ENCODE peak calls at places on chromosomes 13 and 19, in four cellular contexts. Z, Q, D and H are unnamed samples.

GRCh38 chr13:104008571-104009435 is 942.6 kb upstream of the SLC10A2 start:
- DNase-seq in Z (no peak), Q (no peak), D (no peak), H (no peak)

GRCh38 chr13:105670179-105671015 is 865.1 kb downstream of the EFNB2 start:
- DNase-seq in Z (no peak), D (no peak), Q (no peak), H (no peak)

GRCh38 chr13:111031531-111031961 is 83.6 kb upstream of the ARHGEF7 start:
- DNase-seq in Q (no peak), D (no peak), Z (no peak), H (no peak)

GRCh38 chr13:43374621-43375020 is 351.2 kb downstream of the DNAJC15 start:
- DNase-seq in Z (no peak), D (no peak), Q (no peak), H (no peak)

GRCh38 chr13:58531614-58532013 is 900.1 kb downstream of the PCDH17 start:
- DNase-seq in Q (no peak), Z (peak), D (no peak), H (no peak)

GRCh38 chr13:45473627-45474026 is 8.9 kb downstream of the COG3 start:
- DNase-seq in Q (peak), D (no peak), Z (peak), H (no peak)

GRCh38 chr13:74090397-74090796 is 43.8 kb downstream of the KLF12 start:
- DNase-seq in D (no peak), Q (no peak), Z (no peak), H (no peak)

GRCh38 chr13:106096661-106097092 is 438.8 kb downstream of the EFNB2 start:
- DNase-seq in Q (no peak), Z (no peak), D (no peak), H (no peak)

GRCh38 chr19:52138614-52139290 is 986 bp downstream of the ZNF616 start:
- DNase-seq in Q (peak), Z (peak), D (no peak), H (peak)

GRCh38 chr13:111925146-111925875 is 141.6 kb upstream of the SOX1 start:
- DNase-seq in D (no peak), Q (no peak), Z (no peak), H (no peak)

GRCh38 chr13:22848539-22849052 is 332.2 kb upstream of the SGCG start:
- DNase-seq in D (no peak), Z (peak), Q (peak), H (peak)

GRCh38 chr19:35099897-35100275 is 15.7 kb upstream of the FXYD3 start:
- DNase-seq in Z (no peak), Q (no peak), D (no peak), H (no peak)

GRCh38 chr13:112791662-112792440 is 102.0 kb downstream of the ATP11A start:
- DNase-seq in Q (no peak), D (no peak), Z (no peak), H (peak)

GRCh38 chr19:5536337-5536894 is 31.3 kb downstream of the TINCR start:
- DNase-seq in Z (no peak), D (no peak), Q (no peak), H (peak)

GRCh38 chr19:7772752-7773291 is 9.8 kb downstream of the CLEC4M start:
- DNase-seq in Q (no peak), D (peak), Z (no peak), H (no peak)

GRCh38 chr13:114279770-114280169 is 1.6 kb upstream of the UPF3A start:
- DNase-seq in Z (no peak), Q (no peak), D (no peak), H (no peak)

GRCh38 chr13:73939603-73940002 is 194.6 kb downstream of the KLF12 start:
- DNase-seq in Q (no peak), Z (no peak), D (no peak), H (no peak)

GRCh38 chr13:33932765-33933406 is 114.9 kb downstream of the RFC3 start:
- DNase-seq in Z (no peak), D (no peak), Q (no peak), H (no peak)

GRCh38 chr19:38939957-38940356 is 9.2 kb downstream of the MRPS12 start:
- DNase-seq in D (no peak), Q (no peak), Z (no peak), H (no peak)

GRCh38 chr19:682678-683320 is 6.6 kb downstream of the FSTL3 start:
- DNase-seq in Z (no peak), Q (no peak), D (no peak), H (no peak)

GRCh38 chr19:29378543-29379105 is 147.2 kb upstream of the VSTM2B start:
- DNase-seq in D (no peak), Z (no peak), Q (no peak), H (no peak)

GRCh38 chr13:44278164-44278563 is 95.5 kb upstream of the SERP2 start:
- DNase-seq in Z (no peak), D (no peak), Q (no peak), H (no peak)

GRCh38 chr13:95800455-95800854 is 123.5 kb downstream of the DNAJC3 start:
- DNase-seq in Z (no peak), Q (no peak), D (no peak), H (no peak)

GRCh38 chr19:42067315-42067888 is 2.6 kb downstream of the GRIK5 start:
- DNase-seq in Q (no peak), D (no peak), Z (no peak), H (no peak)
- TF ChIP-seq CREM in Q (no peak), D (no peak), Z (no peak), H (no peak)

GRCh38 chr13:49071341-49071937 is 95.7 kb downstream of the FNDC3A start:
- DNase-seq in D (no peak), Q (no peak), Z (no peak), H (no peak)
- TF ChIP-seq CREM in D (no peak), Q (no peak), Z (no peak), H (no peak)

GRCh38 chr19:33412617-33413425 is 39.3 kb downstream of the CEBPG start:
- DNase-seq in Z (no peak), Q (no peak), D (no peak), H (no peak)

GRCh38 chr19:33409906-33410685 is 36.6 kb downstream of the CEBPG start:
- DNase-seq in Q (no peak), Z (no peak), D (no peak), H (no peak)

GRCh38 chr19:33409035-33409434 is 35.5 kb downstream of the CEBPG start:
- DNase-seq in Z (no peak), D (no peak), Q (no peak), H (no peak)

GRCh38 chr19:33411621-33412180 is 38.2 kb downstream of the CEBPG start:
- DNase-seq in Q (no peak), Z (no peak), D (no peak), H (no peak)

GRCh38 chr19:33410915-33411401 is 37.4 kb downstream of the CEBPG start:
- DNase-seq in D (no peak), Z (no peak), Q (no peak), H (no peak)
- TF ChIP-seq CREM in D (no peak), Z (no peak), Q (no peak), H (no peak)

GRCh38 chr19:46269085-46269484 is 27.8 kb upstream of the HIF3A start:
- DNase-seq in Z (no peak), Q (no peak), D (no peak), H (no peak)

GRCh38 chr19:46270521-46271256 is 26.2 kb upstream of the HIF3A start:
- DNase-seq in Z (no peak), Q (no peak), D (no peak), H (no peak)

DNA sequence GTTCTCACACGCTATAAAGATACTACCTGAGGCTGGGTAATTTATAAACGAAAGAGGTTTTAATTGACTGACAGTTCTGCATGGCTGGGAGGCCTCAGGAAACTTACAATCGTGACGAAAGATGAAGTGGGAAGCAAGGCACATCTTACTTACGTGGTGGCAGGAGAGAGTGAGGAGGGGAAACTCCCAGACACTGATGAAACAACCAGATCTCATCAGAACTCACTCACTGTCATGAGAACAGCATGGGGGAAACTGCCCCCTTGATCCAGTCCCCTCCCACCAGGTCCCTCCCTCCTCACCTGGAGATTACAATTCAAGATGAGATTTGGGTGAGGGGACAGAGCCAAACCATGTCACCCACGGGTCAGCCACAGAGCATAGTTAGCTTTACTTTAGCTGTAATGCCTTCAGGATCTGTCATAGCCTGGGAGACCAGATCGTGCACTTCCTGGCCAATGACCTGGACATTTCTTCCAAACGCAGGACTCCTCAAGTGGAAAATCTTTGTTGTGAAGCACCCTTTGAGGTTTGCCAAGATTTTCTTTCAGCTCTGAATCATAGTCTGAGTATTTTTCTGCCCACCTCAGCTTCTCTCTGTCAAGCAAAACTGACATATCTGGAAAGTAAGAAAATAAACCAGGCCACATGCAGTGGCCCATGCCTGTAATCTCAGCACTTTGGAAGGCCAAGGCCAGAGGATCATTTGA is 25.2 kb upstream of the HIF3A start:
- DNase-seq in Z (no peak), D (no peak), Q (no peak), H (no peak)
- TF ChIP-seq CREM in Z (no peak), D (no peak), Q (no peak), H (no peak)

GRCh38 chr19:10907925-10908324 is 20.5 kb downstream of the YIPF2 start:
- DNase-seq in Z (no peak), D (no peak), Q (no peak), H (no peak)
- TF ChIP-seq CREM in Z (no peak), D (no peak), Q (no peak), H (no peak)